ENCODE peak calls at places on chromosome 19, in ten cellular contexts. S is spleen, I is astrocyte of the cerebellum, T is ovary, P is brain microvascular endothelial cell, Z is left ventricle myocardium inferior, B is GM23338, M is tibial nerve, W is activated B cell treated with CpG ODN at 0.5 μM for 24 hours, C is GM12878. K is an unnamed sample.

GRCh38 chr19:50330365-50331078 is 1.3 kb upstream of the KCNC3 start:
- DNase-seq in S (peak; percentile 95), I (no peak), T (peak; percentile 60), P (no peak), Z (peak; percentile 83), B (peak; percentile 96), M (peak; percentile 26), W (peak; percentile 87), C (no peak), K (no peak)

GRCh38 chr19:43594710-43595604 is 977 bp downstream of the IRGQ start:
- DNase-seq in S (peak; percentile 91), I (peak; percentile 24), T (peak; percentile 65), P (peak; percentile 45), Z (no peak), B (peak; percentile 89), M (no peak), W (peak; percentile 57), C (no peak), K (peak; percentile 41)

GRCh38 chr19:16160943-16161560 is 12.3 kb downstream of the CIB3 start:
- DNase-seq in S (no peak), I (peak; percentile 52), T (no peak), P (peak; percentile 71), Z (no peak), B (no peak), M (no peak), W (no peak), C (no peak), K (peak; percentile 76)

GRCh38 chr19:55898911-55899310 is 33.2 kb downstream of the NLRP13 start:
- DNase-seq in S (no peak), I (no peak), T (no peak), P (no peak), Z (no peak), B (no peak), M (no peak), W (no peak), C (no peak), K (no peak)

GRCh38 chr19:34662919-34663318 is 14.0 kb downstream of the SCGB2B2 start:
- DNase-seq in S (no peak), I (no peak), T (no peak), P (no peak), Z (no peak), B (peak; percentile 90), M (no peak), W (no peak), C (no peak), K (peak; percentile 12)

GRCh38 chr19:3771033-3771905 is 759 bp downstream of the RAX2 start:
- DNase-seq in S (no peak), I (no peak), T (no peak), P (no peak), Z (no peak), B (no peak), M (no peak), W (no peak), C (no peak), K (no peak)

GRCh38 chr19:6822311-6822670 is 49.8 kb downstream of the VAV1 start:
- DNase-seq in S (no peak), I (no peak), T (no peak), P (no peak), Z (no peak), B (no peak), M (no peak), W (no peak), C (no peak), K (no peak)

GRCh38 chr19:38430931-38431330 is 2.6 kb upstream of the RYR1 start:
- DNase-seq in S (no peak), I (no peak), T (no peak), P (no peak), Z (no peak), B (no peak), M (no peak), W (no peak), C (no peak), K (no peak)

GRCh38 chr19:52600639-52601024 is 30.5 kb downstream of the ZNF701 start:
- DNase-seq in S (peak; percentile 76), I (no peak), T (no peak), P (no peak), Z (no peak), B (peak; percentile 60), M (no peak), W (no peak), C (no peak), K (no peak)

GRCh38 chr19:10769533-10770491 is 51.9 kb downstream of the DNM2 start:
- DNase-seq in S (no peak), I (no peak), T (peak; percentile 73), P (no peak), Z (peak; percentile 80), B (peak; percentile 39), M (peak; percentile 54), W (no peak), C (no peak), K (peak; percentile 7)

GRCh38 chr19:6062274-6062673 is 48.0 kb downstream of the RFX2 start:
- DNase-seq in S (no peak), I (no peak), T (peak; percentile 67), P (no peak), Z (no peak), B (no peak), M (no peak), W (no peak), C (no peak), K (no peak)

GRCh38 chr19:48629599-48630288 is 7.4 kb downstream of the DBP start:
- DNase-seq in S (peak; percentile 82), I (no peak), T (peak; percentile 92), P (peak; percentile 56), Z (peak; percentile 54), B (peak; percentile 99), M (no peak), W (no peak), C (no peak), K (no peak)

GRCh38 chr19:10643968-10644290 is 10.2 kb upstream of the ILF3 start:
- DNase-seq in S (no peak), I (no peak), T (no peak), P (no peak), Z (no peak), B (no peak), M (no peak), W (no peak), C (no peak), K (no peak)

GRCh38 chr19:10503002-10503789 is at the start of gene KEAP1:
- DNase-seq in S (no peak), I (no peak), T (peak; percentile 67), P (no peak), Z (peak; percentile 45), B (peak; percentile 75), M (no peak), W (no peak), C (no peak), K (no peak)

GRCh38 chr19:30221176-30221575 is 151.0 kb upstream of the ZNF536 start:
- DNase-seq in S (no peak), I (no peak), T (no peak), P (no peak), Z (no peak), B (no peak), M (no peak), W (no peak), C (no peak), K (no peak)

GRCh38 chr19:47663911-47664771 is 49.1 kb upstream of the EHD2 start:
- DNase-seq in S (no peak), I (peak; percentile 98), T (peak; percentile 73), P (peak; percentile 99), Z (peak; percentile 66), B (no peak), M (peak; percentile 86), W (no peak), C (no peak), K (peak; percentile 97)

GRCh38 chr19:38650911-38651584 is 3.6 kb downstream of the ACTN4 start:
- DNase-seq in S (no peak), I (peak; percentile 31), T (no peak), P (no peak), Z (no peak), B (no peak), M (peak; percentile 61), W (no peak), C (no peak), K (peak; percentile 68)

GRCh38 chr19:6739884-6740588 is 556 bp downstream of the TRIP10 start:
- DNase-seq in S (peak; percentile 82), I (no peak), T (no peak), P (no peak), Z (peak; percentile 57), B (peak; percentile 68), M (no peak), W (peak; percentile 44), C (no peak), K (no peak)

GRCh38 chr19:40646564-40647254 is 43.7 kb downstream of the NUMBL start:
- DNase-seq in S (no peak), I (no peak), T (no peak), P (no peak), Z (no peak), B (no peak), M (no peak), W (no peak), C (no peak), K (no peak)

GRCh38 chr19:36972594-36972993 is 56.5 kb downstream of the ZNF568 start:
- DNase-seq in S (peak; percentile 76), I (no peak), T (no peak), P (no peak), Z (no peak), B (peak; percentile 56), M (no peak), W (no peak), C (no peak), K (no peak)
- TF ChIP-seq CTCF in S (no peak), I (no peak), T (no peak), P (no peak), Z (no peak), B (no peak), M (no peak), W (no peak), C (no peak), K (no peak)

GRCh38 chr19:7917292-7918061 is 2.7 kb upstream of the SNAPC2 start:
- DNase-seq in S (peak; percentile 90), I (no peak), T (peak; percentile 76), P (peak; percentile 29), Z (no peak), B (peak; percentile 83), M (no peak), W (peak; percentile 55), C (no peak), K (peak; percentile 32)
- TF ChIP-seq CTCF in S (peak; percentile 77), I (peak; percentile 74), T (no peak), P (peak; percentile 65), Z (peak; percentile 61), B (peak; percentile 71), M (peak; percentile 14), W (no peak), C (peak; percentile 63), K (peak; percentile 75)

GRCh38 chr19:4933528-4933927 is 24.2 kb downstream of the UHRF1 start:
- DNase-seq in S (no peak), I (no peak), T (no peak), P (no peak), Z (no peak), B (no peak), M (peak; percentile 40), W (no peak), C (no peak), K (no peak)
- TF ChIP-seq CTCF in S (no peak), I (no peak), T (no peak), P (no peak), Z (no peak), B (no peak), M (no peak), W (no peak), C (no peak), K (no peak)

DNA sequence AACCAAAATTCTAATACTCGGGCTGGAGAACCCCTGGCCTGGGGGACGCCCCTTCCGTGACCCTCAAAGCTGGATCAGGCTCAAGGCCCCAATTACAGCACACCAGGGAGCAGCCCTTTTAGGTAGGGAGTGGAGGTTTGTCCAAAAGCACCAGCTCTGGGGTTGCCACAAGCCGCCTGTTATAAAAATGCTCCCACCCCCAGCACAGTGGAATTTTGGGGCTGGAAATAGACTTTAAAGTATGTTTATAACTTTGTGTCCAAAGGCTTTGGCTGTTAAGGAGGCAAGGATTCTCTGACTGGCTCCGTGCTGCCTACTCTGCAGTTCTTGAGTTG is 564 bp upstream of the GMIP start:
- DNase-seq in S (no peak), I (no peak), T (no peak), P (no peak), Z (no peak), B (no peak), M (no peak), W (no peak), C (no peak), K (no peak)
- TF ChIP-seq CTCF in S (peak; percentile 32), I (no peak), T (no peak), P (no peak), Z (no peak), B (no peak), M (no peak), W (peak; percentile 34), C (no peak), K (peak; percentile 72)

K was measured in HFFc6.